ENCODE peak calls at places on chromosomes 2 and 18, in nine cellular contexts. E, L, C, X, W, H, T, N and B are unnamed samples.

GRCh38 chr2:9631976-9632700 is 1.3 kb upstream of the YWHAQ start:
- DNase-seq in C (no peak), N (no peak), X (no peak), T (no peak), H (no peak), W (no peak), L (no peak), E (no peak), B (no peak)

GRCh38 chr2:142868281-142868762 is 9.1 kb upstream of the KYNU start:
- DNase-seq in L (peak), X (peak), T (peak), E (no peak), H (peak), N (no peak), C (peak), W (peak), B (peak)

GRCh38 chr2:113050921-113051895 is 1.5 kb downstream of the IL36B start:
- DNase-seq in C (no peak), L (no peak), H (no peak), X (no peak), E (no peak), T (no peak), N (peak), W (no peak), B (no peak)

GRCh38 chr2:120947327-120947726 is 211.7 kb downstream of the GLI2 start:
- DNase-seq in H (no peak), C (no peak), E (no peak), T (no peak), W (no peak), L (no peak), X (no peak), N (no peak), B (no peak)

GRCh38 chr18:73768043-73768442 is 379.6 kb downstream of the FBXO15 start:
- DNase-seq in L (no peak), X (no peak), W (no peak), C (no peak), N (no peak), H (no peak), T (no peak), E (no peak), B (no peak)

GRCh38 chr2:96534701-96535181 is 1.8 kb upstream of the ARID5A start:
- DNase-seq in X (peak), L (no peak), N (no peak), H (no peak), W (no peak), E (no peak), T (no peak), C (no peak), B (peak)

GRCh38 chr2:42922790-42923631 is 130.6 kb upstream of the HAAO start:
- DNase-seq in L (no peak), C (peak), T (no peak), H (no peak), W (no peak), N (no peak), X (peak), E (peak), B (no peak)

GRCh38 chr18:8730080-8730827 is 24.9 kb downstream of the MTCL1 start:
- DNase-seq in N (peak), X (no peak), H (peak), E (peak), C (peak), L (peak), T (peak), W (peak), B (no peak)

GRCh38 chr2:38095996-38096861 is 20.3 kb upstream of the CYP1B1 start:
- DNase-seq in W (no peak), L (peak), N (no peak), E (no peak), X (peak), H (peak), T (peak), C (no peak), B (no peak)

GRCh38 chr2:160411167-160411566 is 82.4 kb downstream of the RBMS1 start:
- DNase-seq in X (peak), C (no peak), E (no peak), T (peak), N (no peak), W (no peak), L (no peak), H (no peak), B (no peak)

GRCh38 chr2:147345246-147345645 is 499.6 kb upstream of the ACVR2A start:
- DNase-seq in N (no peak), L (no peak), W (peak), X (peak), C (no peak), T (peak), H (no peak), E (peak), B (no peak)

GRCh38 chr2:23541453-23542334 is 156.7 kb downstream of the KLHL29 start:
- DNase-seq in N (no peak), X (no peak), C (peak), T (no peak), E (no peak), W (no peak), H (no peak), L (no peak), B (no peak)

GRCh38 chr2:218286570-218287459 is 5.5 kb downstream of the TMBIM1 start:
- DNase-seq in C (peak), W (peak), H (peak), T (peak), N (peak), E (peak), X (peak), L (peak), B (peak)

GRCh38 chr18:69401475-69402218 is 959 bp downstream of the DOK6 start:
- DNase-seq in T (no peak), L (peak), N (no peak), C (no peak), X (no peak), H (no peak), E (no peak), W (no peak), B (peak)

GRCh38 chr2:69902213-69902922 is 8.6 kb downstream of the SNRNP27 start:
- DNase-seq in N (no peak), T (no peak), X (no peak), L (no peak), E (no peak), W (no peak), H (no peak), C (no peak), B (peak)

GRCh38 chr18:50451100-50451842 is 76.4 kb downstream of the SKA1 start:
- DNase-seq in X (peak), E (no peak), H (no peak), C (no peak), T (no peak), L (no peak), W (no peak), N (no peak), B (no peak)

GRCh38 chr18:28511421-28511821 is 334.5 kb upstream of the CDH2 start:
- DNase-seq in X (peak), T (peak), W (no peak), H (no peak), L (no peak), N (no peak), C (no peak), E (no peak), B (no peak)

GRCh38 chr2:689877-690510 is 12.8 kb upstream of the TMEM18 start:
- DNase-seq in H (no peak), L (no peak), N (no peak), C (no peak), T (no peak), W (no peak), X (no peak), E (no peak), B (no peak)

GRCh38 chr2:55610954-55611743 is 6.3 kb downstream of the PPP4R3B start:
- DNase-seq in T (no peak), C (no peak), H (no peak), E (no peak), L (no peak), N (no peak), X (no peak), W (no peak), B (no peak)

GRCh38 chr2:234193977-234194563 is 143.6 kb downstream of the SPP2 start:
- DNase-seq in N (no peak), W (no peak), E (no peak), L (peak), H (no peak), C (no peak), X (no peak), T (no peak), B (no peak)

GRCh38 chr18:9643549-9643948 is 29.2 kb upstream of the PPP4R1 start:
- DNase-seq in H (peak), W (no peak), N (no peak), X (peak), C (no peak), E (peak), T (peak), L (peak), B (no peak)

GRCh38 chr2:7994397-7994951 is 687.4 kb upstream of the ID2 start:
- DNase-seq in E (no peak), L (no peak), W (no peak), H (peak), C (no peak), N (no peak), T (no peak), X (no peak), B (no peak)

GRCh38 chr18:75625966-75626365 is 198.5 kb upstream of the SMIM21 start:
- DNase-seq in C (no peak), E (no peak), X (peak), H (no peak), T (no peak), N (no peak), L (no peak), W (no peak), B (no peak)
- H3K27ac ChIP-seq in C (no peak), E (no peak), X (no peak), H (no peak), T (no peak), N (no peak), L (no peak), W (no peak), B (no peak)

DNA sequence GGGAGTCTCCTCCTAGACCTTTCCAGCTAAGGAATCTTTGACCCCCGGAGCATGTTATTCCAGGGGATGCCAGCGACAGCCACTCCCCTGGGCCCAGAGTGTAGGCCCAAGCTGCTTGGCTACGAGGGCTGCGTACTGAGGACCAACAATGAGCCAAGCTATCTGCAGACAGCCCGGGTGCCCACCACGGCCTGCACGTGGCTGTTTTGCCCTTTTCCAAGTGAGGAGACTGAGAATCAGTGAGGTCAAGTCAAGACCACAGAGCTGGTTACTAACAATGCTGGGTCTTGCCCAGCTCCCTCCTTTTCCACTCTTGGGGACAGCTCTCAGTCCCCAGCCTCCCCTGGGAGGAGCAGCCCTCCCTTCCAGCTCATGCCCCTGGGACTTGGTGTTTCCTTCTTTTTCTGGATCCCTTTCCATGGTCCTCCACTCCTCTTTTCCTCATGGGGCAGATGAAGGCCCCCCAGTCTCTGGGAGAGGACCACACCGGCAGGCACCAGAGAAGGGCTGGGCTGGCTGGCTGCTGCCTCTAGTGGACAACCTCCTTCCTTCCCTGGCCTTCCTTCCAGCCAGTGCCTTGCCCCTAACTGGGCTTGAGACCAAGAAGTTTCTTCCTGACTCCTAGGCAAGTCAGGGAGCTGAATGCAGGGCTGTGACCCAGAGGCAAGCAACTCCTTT is 550 bp upstream of the MALL start:
- DNase-seq in L (peak), X (no peak), H (peak), W (peak), C (peak), T (peak), E (peak), N (no peak), B (no peak)
- H3K4me3 ChIP-seq in L (peak), X (peak), H (no peak), W (peak), C (peak), T (peak), E (peak), N (no peak), B (peak)

DNA sequence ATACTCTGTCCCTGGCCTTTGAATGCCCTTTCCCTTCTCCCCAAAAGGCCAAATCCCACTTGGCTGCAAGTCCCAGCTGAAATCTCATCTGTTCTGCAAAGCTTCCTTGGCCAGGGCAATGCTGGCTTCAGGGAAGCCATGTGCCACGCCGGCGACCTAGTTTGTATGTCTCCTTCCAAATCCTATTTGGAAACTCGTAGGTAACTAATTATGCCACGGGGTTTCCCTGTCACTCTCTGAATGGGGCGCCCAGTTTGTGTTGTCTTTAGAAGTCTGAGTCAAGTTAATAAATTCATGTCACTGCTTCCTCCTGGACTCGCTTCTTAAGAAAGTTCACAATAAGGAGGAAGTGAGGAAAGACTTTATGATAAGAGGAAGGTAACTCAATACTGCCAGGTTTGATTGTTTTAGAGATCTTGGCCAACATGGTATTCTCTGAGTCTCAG is 19.1 kb downstream of the FHL2 start:
- DNase-seq in L (no peak), X (no peak), W (no peak), N (no peak), C (peak), T (peak), H (no peak), E (no peak), B (no peak)
- H3K27ac ChIP-seq in L (peak), X (no peak), W (peak), N (no peak), C (peak), T (peak), H (peak), E (peak), B (no peak)

GRCh38 chr2:111897630-111897923 is 830 bp upstream of the MERTK start:
- DNase-seq in E (no peak), L (no peak), W (no peak), H (no peak), X (no peak), C (no peak), N (no peak), T (no peak), B (no peak)
- H3K4me3 ChIP-seq in E (peak), L (peak), W (peak), H (peak), X (peak), C (peak), N (peak), T (peak), B (peak)

GRCh38 chr2:12720752-12721151 is 4.0 kb downstream of the TRIB2 start:
- DNase-seq in X (no peak), L (no peak), N (no peak), E (no peak), W (no peak), T (no peak), H (no peak), C (no peak), B (no peak)

GRCh38 chr2:12721571-12722444 is 5.1 kb downstream of the TRIB2 start:
- DNase-seq in N (no peak), W (no peak), E (peak), C (no peak), T (no peak), X (peak), H (no peak), L (no peak), B (no peak)

GRCh38 chr2:12719400-12720104 is 2.8 kb downstream of the TRIB2 start:
- DNase-seq in L (no peak), H (no peak), X (peak), E (no peak), W (no peak), N (no peak), C (no peak), T (peak), B (no peak)

GRCh38 chr2:12718662-12719399 is 2.1 kb downstream of the TRIB2 start:
- DNase-seq in T (peak), C (no peak), N (peak), E (no peak), L (no peak), H (no peak), X (peak), W (no peak), B (peak)

GRCh38 chr2:12720181-12720580 is 3.4 kb downstream of the TRIB2 start:
- DNase-seq in N (no peak), X (no peak), L (no peak), W (no peak), E (no peak), T (no peak), C (no peak), H (no peak), B (no peak)
- H3K27ac ChIP-seq in N (no peak), X (no peak), L (no peak), W (no peak), E (peak), T (peak), C (peak), H (peak), B (peak)

GRCh38 chr2:64406407-64406774 is 47.6 kb upstream of the LGALSL start:
- DNase-seq in X (no peak), W (peak), E (no peak), L (peak), H (no peak), T (no peak), C (no peak), N (no peak), B (no peak)

GRCh38 chr2:64404002-64404731 is 49.8 kb upstream of the LGALSL start:
- DNase-seq in N (no peak), W (peak), H (peak), L (no peak), T (peak), X (no peak), C (peak), E (peak), B (peak)

GRCh38 chr2:64403426-64403825 is 50.5 kb upstream of the LGALSL start:
- DNase-seq in T (no peak), H (no peak), N (no peak), C (no peak), L (no peak), X (no peak), W (no peak), E (no peak), B (no peak)

GRCh38 chr2:64405476-64406406 is 48.2 kb upstream of the LGALSL start:
- DNase-seq in H (peak), C (no peak), E (peak), L (no peak), N (no peak), X (peak), W (peak), T (peak), B (peak)

GRCh38 chr2:64404743-64405142 is 49.2 kb upstream of the LGALSL start:
- DNase-seq in X (no peak), H (peak), W (peak), C (peak), T (peak), N (peak), L (no peak), E (no peak), B (no peak)
- H3K4me3 ChIP-seq in X (no peak), H (no peak), W (no peak), C (peak), T (no peak), N (no peak), L (no peak), E (no peak), B (no peak)

GRCh38 chr2:216300921-216301320 is 71.4 kb downstream of the MARCHF4 start:
- DNase-seq in T (no peak), L (no peak), E (no peak), N (no peak), X (no peak), H (no peak), W (no peak), C (no peak), B (no peak)

GRCh38 chr2:216298719-216299118 is 73.6 kb downstream of the MARCHF4 start:
- DNase-seq in E (peak), T (peak), W (no peak), X (peak), N (no peak), C (no peak), L (peak), H (no peak), B (no peak)

GRCh38 chr2:216299588-216299987 is 72.7 kb downstream of the MARCHF4 start:
- DNase-seq in H (no peak), X (peak), C (no peak), W (no peak), E (peak), L (no peak), T (no peak), N (no peak), B (no peak)

GRCh38 chr2:216302981-216303676 is 69.2 kb downstream of the MARCHF4 start:
- DNase-seq in L (no peak), N (no peak), E (peak), X (no peak), W (no peak), H (no peak), C (no peak), T (no peak), B (no peak)

DNA sequence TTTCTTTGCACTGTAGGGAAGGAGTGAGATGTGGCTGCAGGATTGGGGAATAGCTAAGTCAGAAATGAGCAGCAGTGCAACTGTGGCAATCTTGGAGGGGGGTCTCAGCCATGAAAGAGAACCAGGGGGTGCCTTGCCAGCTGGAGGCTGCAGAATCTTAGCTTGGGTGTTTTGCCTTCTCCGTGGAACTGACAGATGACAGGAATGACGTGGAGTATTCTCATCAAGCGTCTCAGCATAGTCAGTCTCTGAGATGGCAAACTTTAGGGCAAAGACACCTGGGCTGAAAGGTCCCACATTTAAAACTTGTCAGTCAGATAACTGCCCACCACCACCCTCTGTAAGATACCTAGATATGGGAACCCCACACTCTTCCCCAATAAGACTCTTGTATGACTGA is 73.2 kb downstream of the MARCHF4 start:
- DNase-seq in C (no peak), H (no peak), N (no peak), W (no peak), L (no peak), X (no peak), E (no peak), T (no peak), B (no peak)
- H3K27ac ChIP-seq in C (no peak), H (peak), N (no peak), W (no peak), L (peak), X (no peak), E (peak), T (peak), B (no peak)

GRCh38 chr2:17058772-17059402 is 393.3 kb upstream of the CYRIA start:
- DNase-seq in H (no peak), T (no peak), N (no peak), E (no peak), W (no peak), X (no peak), L (no peak), C (no peak), B (no peak)

GRCh38 chr2:17057109-17058017 is 391.7 kb upstream of the CYRIA start:
- DNase-seq in L (no peak), C (no peak), X (no peak), W (no peak), T (no peak), H (no peak), N (no peak), E (no peak), B (no peak)

GRCh38 chr2:17056236-17056635 is 390.6 kb upstream of the CYRIA start:
- DNase-seq in X (no peak), C (no peak), W (no peak), E (no peak), N (no peak), T (no peak), L (no peak), H (no peak), B (no peak)

GRCh38 chr2:17059452-17059851 is 393.8 kb upstream of the CYRIA start:
- DNase-seq in W (no peak), N (no peak), L (no peak), E (no peak), X (no peak), T (no peak), C (no peak), H (no peak), B (no peak)
- H3K4me3 ChIP-seq in W (no peak), N (no peak), L (no peak), E (no peak), X (no peak), T (no peak), C (no peak), H (no peak), B (no peak)